ENCODE peak calls at places on chromosome 1, in six cellular contexts. F, V, H, O, C and R are unnamed samples.

GRCh38 chr1:174768949-174769348 is 230.8 kb upstream of the CACYBP start:
- DNase-seq in F (no peak), V (no peak), O (no peak), H (no peak), C (no peak), R (no peak)

GRCh38 chr1:47439151-47440051 is 1.6 kb downstream of the FOXD2 start:
- DNase-seq in C (no peak), H (no peak), F (no peak), O (no peak), V (peak), R (no peak)

GRCh38 chr1:145885738-145886287 is at the start of gene ANKRD35:
- DNase-seq in O (peak), H (peak), V (peak), C (peak), F (peak), R (peak)

GRCh38 chr1:107829083-107829771 is 135.8 kb downstream of the VAV3 start:
- DNase-seq in H (peak), V (no peak), O (no peak), F (no peak), C (peak), R (no peak)

GRCh38 chr1:72830606-72831390 is 548.5 kb upstream of the NEGR1 start:
- DNase-seq in H (no peak), F (no peak), O (no peak), V (peak), C (no peak), R (no peak)

GRCh38 chr1:225919906-225920305 is 4.1 kb downstream of the PYCR2 start:
- DNase-seq in O (no peak), V (no peak), H (peak), C (peak), F (peak), R (no peak)

GRCh38 chr1:51345300-51345687 is 14.9 kb upstream of the TTC39A start:
- DNase-seq in C (no peak), F (no peak), O (no peak), V (no peak), H (no peak), R (no peak)

GRCh38 chr1:170049191-170049800 is 25.2 kb downstream of the KIFAP3 start:
- DNase-seq in C (no peak), O (no peak), H (no peak), F (no peak), V (no peak), R (no peak)

GRCh38 chr1:183723571-183723970 is 70.5 kb upstream of the APOBEC4 start:
- DNase-seq in H (no peak), C (no peak), F (no peak), V (no peak), O (no peak), R (no peak)

GRCh38 chr1:60977661-60978060 is 104.7 kb upstream of the NFIA start:
- DNase-seq in V (no peak), F (no peak), O (no peak), H (no peak), C (no peak), R (no peak)

GRCh38 chr1:186033744-186034345 is 299.7 kb downstream of the HMCN1 start:
- DNase-seq in V (no peak), O (no peak), C (peak), F (no peak), H (peak), R (no peak)

GRCh38 chr1:161020573-161021167 is at the start of gene F11R:
- DNase-seq in O (peak), C (no peak), F (no peak), H (peak), V (peak), R (peak)

GRCh38 chr1:203475012-203475981 is at the start of gene PRELP:
- DNase-seq in O (no peak), C (no peak), H (no peak), F (no peak), V (no peak), R (no peak)
- TF ChIP-seq CTCF in O (no peak), C (no peak), H (no peak), F (no peak), V (no peak), R (no peak)

DNA sequence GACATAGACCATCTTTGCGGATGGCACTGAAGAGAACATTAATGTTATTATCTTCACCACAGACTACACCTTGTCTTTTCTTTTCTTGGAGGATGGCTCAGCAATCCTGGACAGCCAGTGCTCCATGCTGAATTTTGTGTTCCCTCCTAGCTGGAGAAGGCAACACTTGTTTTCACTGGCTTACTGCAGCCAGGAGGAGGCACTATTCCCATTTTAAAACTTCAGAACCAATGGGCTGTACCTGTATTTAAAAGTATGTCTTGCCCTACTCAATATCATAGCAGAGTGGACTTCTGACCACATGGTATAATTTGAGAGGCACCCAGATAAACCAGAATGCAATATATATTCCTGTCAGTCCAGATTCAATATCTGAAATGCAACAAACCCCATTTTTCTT is 53.3 kb upstream of the POGK start:
- DNase-seq in H (no peak), V (no peak), O (no peak), F (no peak), C (no peak), R (no peak)
- TF ChIP-seq CTCF in H (no peak), V (no peak), O (no peak), F (no peak), C (no peak), R (no peak)

GRCh38 chr1:180627411-180627810 is 4.4 kb upstream of the XPR1 start:
- DNase-seq in C (no peak), O (no peak), H (peak), F (no peak), V (no peak), R (no peak)

GRCh38 chr1:180622658-180623508 is 8.9 kb upstream of the XPR1 start:
- DNase-seq in C (no peak), O (no peak), F (no peak), V (no peak), H (no peak), R (no peak)

GRCh38 chr1:180628646-180629045 is 3.2 kb upstream of the XPR1 start:
- DNase-seq in H (no peak), O (no peak), V (no peak), F (no peak), C (no peak), R (no peak)

GRCh38 chr1:180626711-180627110 is 5.1 kb upstream of the XPR1 start:
- DNase-seq in F (no peak), C (no peak), V (no peak), H (no peak), O (no peak), R (no peak)

DNA sequence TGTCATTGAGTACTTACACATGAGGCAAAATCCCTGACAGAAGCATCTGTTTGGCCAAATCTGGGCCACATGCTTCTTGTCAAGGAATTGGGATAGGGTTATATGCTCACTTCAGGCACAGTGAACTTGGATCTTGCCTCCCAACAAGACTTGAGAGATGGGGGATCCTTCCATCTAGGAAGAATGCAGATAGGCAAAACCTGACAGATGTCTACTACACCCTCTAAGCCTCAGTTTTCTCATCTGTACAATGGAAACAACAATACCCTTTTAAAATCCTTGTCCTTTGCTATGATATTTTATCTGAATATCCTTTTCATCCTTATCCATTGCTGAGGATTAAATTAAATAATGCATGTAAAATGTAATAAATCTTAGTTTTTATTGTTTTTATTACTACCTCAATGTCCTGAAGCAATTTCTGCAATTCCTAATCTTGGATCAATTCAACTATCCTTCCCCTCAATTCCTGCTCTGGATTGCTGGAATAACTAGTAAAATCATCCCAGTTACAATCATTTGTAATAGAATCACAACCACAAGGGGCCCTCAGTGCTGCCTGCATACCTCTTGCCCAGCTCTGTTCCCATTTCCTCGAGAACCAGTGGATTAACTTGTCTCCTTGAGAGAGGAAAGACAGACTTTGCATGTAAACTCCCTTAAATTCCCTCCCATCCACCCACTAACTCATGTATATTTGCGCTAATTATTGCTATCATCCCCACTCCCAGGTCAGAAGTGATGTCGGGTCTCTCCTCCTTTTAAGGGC is 8.1 kb upstream of the XPR1 start:
- DNase-seq in F (no peak), H (peak), O (peak), C (peak), V (no peak), R (no peak)
- TF ChIP-seq CTCF in F (peak), H (peak), O (no peak), C (peak), V (no peak), R (peak)

GRCh38 chr1:66356605-66357004 is 177.3 kb upstream of the SGIP1 start:
- DNase-seq in O (no peak), V (no peak), H (no peak), C (no peak), F (no peak), R (no peak)

GRCh38 chr1:66359815-66360214 is 174.1 kb upstream of the SGIP1 start:
- DNase-seq in C (no peak), V (no peak), H (peak), F (no peak), O (no peak), R (no peak)

GRCh38 chr1:66357478-66358197 is 176.3 kb upstream of the SGIP1 start:
- DNase-seq in O (no peak), F (no peak), H (no peak), V (no peak), C (no peak), R (no peak)

GRCh38 chr1:66364578-66365391 is 169.2 kb upstream of the SGIP1 start:
- DNase-seq in C (no peak), H (no peak), V (no peak), F (no peak), O (no peak), R (no peak)

DNA sequence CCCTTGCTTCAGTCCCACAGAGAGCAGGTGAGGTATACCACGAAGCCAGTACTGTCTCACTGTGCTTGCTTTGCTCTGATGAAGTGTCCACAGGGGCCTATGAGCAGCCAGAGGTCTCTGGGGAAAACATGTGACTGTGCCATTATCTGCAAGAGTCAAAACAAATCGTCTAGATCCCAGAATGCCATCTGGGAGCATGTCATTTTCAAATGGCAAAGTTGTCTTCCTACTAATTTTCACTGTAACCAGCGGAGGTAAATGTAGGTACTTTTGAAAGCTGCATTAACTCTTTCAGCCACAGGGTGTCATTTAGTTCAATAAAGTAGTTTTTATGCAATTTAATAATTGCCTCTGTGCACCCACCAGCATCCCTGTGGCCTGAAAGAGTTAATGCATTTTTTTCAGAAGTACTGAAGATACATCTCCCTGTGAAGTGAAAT is 173.6 kb upstream of the SGIP1 start:
- DNase-seq in V (no peak), C (no peak), F (no peak), O (no peak), H (peak), R (no peak)
- TF ChIP-seq CTCF in V (no peak), C (no peak), F (no peak), O (peak), H (peak), R (peak)

DNA sequence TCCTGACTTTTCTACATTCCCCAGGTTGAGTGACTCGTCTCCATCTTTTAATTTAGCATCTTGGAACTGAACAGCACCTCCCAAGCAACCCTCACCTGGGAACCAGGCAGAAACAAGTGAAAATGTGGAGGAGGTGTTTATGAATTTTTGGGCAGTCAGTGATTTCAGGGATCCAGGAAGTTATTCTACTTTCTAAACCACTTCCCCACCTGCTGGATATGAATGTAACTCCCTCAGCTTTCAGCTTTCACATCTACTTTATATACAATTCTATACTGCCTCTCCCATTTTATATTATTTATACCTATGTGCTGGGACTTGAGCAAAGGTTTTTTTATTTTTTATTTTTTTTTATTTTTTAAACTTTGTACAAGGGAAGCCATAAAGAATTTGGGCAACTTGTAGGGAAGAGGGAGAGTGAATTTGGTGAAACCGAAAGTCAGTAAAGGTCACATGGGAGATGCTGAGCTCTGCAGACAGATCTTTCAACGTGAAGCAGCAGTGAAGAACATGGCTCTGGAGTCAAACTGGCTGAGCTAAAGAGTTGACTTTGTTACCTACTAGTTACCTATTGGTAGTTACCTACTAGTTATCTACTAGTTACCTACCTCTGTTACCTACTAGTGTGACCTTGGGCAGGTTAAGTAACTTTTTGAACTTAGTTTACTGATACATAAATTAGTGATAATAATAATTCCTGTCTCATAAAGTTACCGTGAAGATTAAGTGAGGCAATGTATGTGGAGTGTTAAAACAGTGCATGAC is 45.5 kb downstream of the DDR2 start:
- DNase-seq in C (no peak), V (no peak), O (no peak), H (no peak), F (no peak), R (no peak)
- TF ChIP-seq CTCF in C (no peak), V (no peak), O (no peak), H (no peak), F (no peak), R (no peak)

GRCh38 chr1:150364231-150365003 is 470 bp downstream of the RPRD2 start:
- DNase-seq in F (peak), V (peak), C (peak), H (peak), O (peak), R (peak)

GRCh38 chr1:150366416-150367296 is 2.7 kb downstream of the RPRD2 start:
- DNase-seq in C (peak), V (no peak), O (no peak), F (no peak), H (peak), R (no peak)

GRCh38 chr1:150362721-150363425 is 1.1 kb upstream of the RPRD2 start:
- DNase-seq in H (no peak), O (peak), V (no peak), C (no peak), F (no peak), R (no peak)

GRCh38 chr1:150365945-150366344 is 2.0 kb downstream of the RPRD2 start:
- DNase-seq in H (peak), C (no peak), O (no peak), F (no peak), V (no peak), R (no peak)

DNA sequence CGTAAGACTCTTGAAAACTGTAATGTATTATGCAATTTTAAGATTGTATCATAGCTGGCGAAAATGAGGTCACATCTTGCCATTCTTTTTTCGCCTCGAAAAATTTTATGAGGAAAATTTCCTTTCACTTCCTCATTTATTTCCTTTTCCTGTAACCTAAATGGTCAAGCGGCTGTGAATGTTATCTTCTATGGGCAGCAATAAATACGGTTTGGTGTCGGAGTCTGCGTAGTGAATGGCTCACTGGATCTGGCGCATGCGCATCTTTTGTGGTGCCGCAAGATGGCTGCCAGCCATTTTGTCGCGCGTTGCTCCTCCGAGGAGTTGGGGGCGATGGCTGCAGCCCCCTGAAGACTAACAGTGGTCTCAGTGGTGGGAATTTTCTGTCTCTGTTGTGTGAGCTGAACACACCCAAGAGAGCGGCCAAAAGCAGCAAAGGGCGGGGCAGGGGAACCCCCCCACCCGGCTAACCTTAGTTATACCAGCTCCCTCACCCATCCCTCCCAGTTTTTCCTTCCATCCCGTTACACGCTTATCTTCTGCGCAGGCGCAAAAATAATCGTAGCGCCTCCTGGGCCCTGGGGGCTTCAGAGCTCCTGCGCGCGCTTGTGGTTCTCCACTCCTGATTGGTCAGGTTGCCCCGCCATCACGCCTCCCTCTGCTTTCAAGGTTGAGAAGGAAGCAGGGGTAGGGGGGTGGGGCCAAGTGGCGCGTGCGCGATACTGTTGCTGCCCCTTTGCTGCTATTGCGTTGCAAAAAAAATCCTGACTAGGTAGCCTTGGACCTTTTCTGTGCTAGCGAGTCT is at the start of gene RPRD2:
- DNase-seq in F (peak), O (peak), C (peak), H (peak), V (peak), R (peak)
- TF ChIP-seq CTCF in F (peak), O (no peak), C (no peak), H (no peak), V (no peak), R (no peak)

GRCh38 chr1:235635938-235636663 is 13.5 kb downstream of the GNG4 start:
- DNase-seq in V (no peak), O (no peak), F (no peak), C (no peak), H (no peak), R (no peak)
- TF ChIP-seq CTCF in V (no peak), O (no peak), F (no peak), C (no peak), H (no peak), R (peak)

GRCh38 chr1:113178522-113178921 is 105.5 kb downstream of the LRIG2 start:
- DNase-seq in C (no peak), O (no peak), V (no peak), H (peak), F (no peak), R (no peak)
- TF ChIP-seq CTCF in C (peak), O (no peak), V (no peak), H (peak), F (no peak), R (no peak)

GRCh38 chr1:15233689-15234088 is 13.3 kb upstream of the FHAD1 start:
- DNase-seq in V (no peak), F (no peak), C (no peak), H (no peak), O (no peak), R (no peak)
- TF ChIP-seq CTCF in V (no peak), F (no peak), C (no peak), H (no peak), O (no peak), R (no peak)

DNA sequence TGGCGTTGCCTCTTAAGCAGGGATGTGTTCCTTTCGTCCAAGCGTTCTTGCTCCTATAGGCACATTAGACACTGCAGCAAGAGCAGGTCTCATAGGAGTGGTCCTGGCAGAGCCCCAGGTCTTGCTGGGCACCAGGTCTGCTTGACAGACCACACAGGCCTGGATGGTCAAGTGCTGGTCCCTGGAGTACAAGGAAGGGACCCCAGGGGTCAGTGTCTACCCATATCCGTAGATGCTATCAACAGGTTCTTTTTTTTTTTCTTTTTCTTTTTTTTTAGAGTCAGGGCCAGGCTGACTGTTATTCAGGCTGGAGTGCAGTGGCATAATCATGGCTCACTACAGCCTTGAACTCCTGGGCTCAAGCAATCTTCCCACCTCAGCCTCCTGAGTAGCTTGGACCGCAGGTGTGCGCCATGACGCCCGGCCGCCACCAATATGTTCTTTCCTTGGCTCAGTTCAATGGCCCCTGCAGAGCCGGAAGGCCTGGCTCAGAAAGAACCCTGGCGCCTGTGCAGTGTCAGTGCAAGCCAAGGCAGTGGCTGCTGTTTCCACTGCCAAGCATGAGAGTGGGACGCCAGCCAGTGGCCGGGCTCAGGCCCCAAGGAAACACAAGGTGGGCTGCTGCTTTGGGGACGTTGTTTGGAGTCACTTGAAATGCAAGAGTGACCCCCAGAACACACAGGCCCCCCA is 10.0 kb upstream of the TNFRSF8 start:
- DNase-seq in O (no peak), F (no peak), H (no peak), C (no peak), V (no peak), R (no peak)
- TF ChIP-seq CTCF in O (no peak), F (no peak), H (no peak), C (no peak), V (no peak), R (no peak)